ENCODE peak calls at places on chromosomes 1 and 21, in eight cellular contexts. One of them, this sample, is unnamed.

GRCh38 chr21:34333150-34333739 is 30.6 kb upstream of the KCNE2 start:
- DNase-seq in GM23338: no peak
- DNase-seq in HCT116: no peak
- DNase-seq in hepatocyte: no peak
- DNase-seq in neural progenitor cell: no peak
- DNase-seq in MM.1S: no peak
- DNase-seq in SK-N-SH: no peak
- DNase-seq in PC-3: no peak
- DNase-seq in this sample: no peak

GRCh38 chr1:7579016-7579415 is 192.1 kb upstream of the VAMP3 start:
- DNase-seq in GM23338: no peak
- DNase-seq in HCT116: no peak
- DNase-seq in hepatocyte: no peak
- DNase-seq in neural progenitor cell: no peak
- DNase-seq in MM.1S: no peak
- DNase-seq in SK-N-SH: no peak
- DNase-seq in PC-3: no peak
- DNase-seq in this sample: no peak

GRCh38 chr1:31665264-31665878 is 20.7 kb upstream of the PEF1 start:
- DNase-seq in GM23338: no peak
- DNase-seq in HCT116: no peak
- DNase-seq in hepatocyte: no peak
- DNase-seq in neural progenitor cell: no peak
- DNase-seq in MM.1S: no peak
- DNase-seq in SK-N-SH: no peak
- DNase-seq in PC-3: no peak
- DNase-seq in this sample: no peak

GRCh38 chr1:91769698-91770232 is 116.2 kb downstream of the TGFBR3 start:
- DNase-seq in GM23338: no peak
- DNase-seq in HCT116: no peak
- DNase-seq in hepatocyte: no peak
- DNase-seq in neural progenitor cell: no peak
- DNase-seq in MM.1S: no peak
- DNase-seq in SK-N-SH: no peak
- DNase-seq in PC-3: no peak
- DNase-seq in this sample: no peak

GRCh38 chr21:26487981-26488480 is 85.1 kb downstream of the CYYR1 start:
- DNase-seq in GM23338: no peak
- DNase-seq in HCT116: no peak
- DNase-seq in hepatocyte: no peak
- DNase-seq in neural progenitor cell: no peak
- DNase-seq in MM.1S: no peak
- DNase-seq in SK-N-SH: no peak
- DNase-seq in PC-3: no peak
- DNase-seq in this sample: no peak

GRCh38 chr1:85585845-85586244 is 5.3 kb downstream of the CCN1 start:
- DNase-seq in GM23338: no peak
- DNase-seq in HCT116: no peak
- DNase-seq in hepatocyte: no peak
- DNase-seq in neural progenitor cell: no peak
- DNase-seq in MM.1S: no peak
- DNase-seq in SK-N-SH: no peak
- DNase-seq in PC-3: peak
- DNase-seq in this sample: no peak

GRCh38 chr1:93661829-93662474 is 19.7 kb downstream of the BCAR3 start:
- DNase-seq in GM23338: no peak
- DNase-seq in HCT116: no peak
- DNase-seq in hepatocyte: peak
- DNase-seq in neural progenitor cell: no peak
- DNase-seq in MM.1S: no peak
- DNase-seq in SK-N-SH: no peak
- DNase-seq in PC-3: peak
- DNase-seq in this sample: no peak

GRCh38 chr1:20634594-20635084 is 1.4 kb downstream of the PINK1 start:
- DNase-seq in GM23338: peak
- DNase-seq in HCT116: no peak
- DNase-seq in hepatocyte: peak
- DNase-seq in neural progenitor cell: peak
- DNase-seq in MM.1S: no peak
- DNase-seq in SK-N-SH: peak
- DNase-seq in PC-3: peak
- DNase-seq in this sample: no peak

GRCh38 chr1:1169429-1170214 is 4.1 kb upstream of the TTLL10 start:
- DNase-seq in GM23338: no peak
- DNase-seq in HCT116: no peak
- DNase-seq in hepatocyte: no peak
- DNase-seq in neural progenitor cell: no peak
- DNase-seq in MM.1S: no peak
- DNase-seq in SK-N-SH: no peak
- DNase-seq in PC-3: no peak
- DNase-seq in this sample: no peak

GRCh38 chr1:97827887-97828286 is 92.9 kb downstream of the DPYD start:
- DNase-seq in GM23338: peak
- DNase-seq in HCT116: no peak
- DNase-seq in hepatocyte: no peak
- DNase-seq in neural progenitor cell: peak
- DNase-seq in MM.1S: no peak
- DNase-seq in SK-N-SH: no peak
- DNase-seq in PC-3: no peak
- DNase-seq in this sample: no peak

GRCh38 chr21:43726686-43727570 is 8.0 kb downstream of the PDXK start:
- DNase-seq in GM23338: no peak
- DNase-seq in HCT116: no peak
- DNase-seq in hepatocyte: no peak
- DNase-seq in neural progenitor cell: no peak
- DNase-seq in MM.1S: no peak
- DNase-seq in SK-N-SH: no peak
- DNase-seq in PC-3: no peak
- DNase-seq in this sample: no peak

GRCh38 chr1:171718216-171718615 is 23.6 kb downstream of the VAMP4 start:
- DNase-seq in GM23338: no peak
- DNase-seq in HCT116: no peak
- DNase-seq in hepatocyte: no peak
- DNase-seq in neural progenitor cell: no peak
- DNase-seq in MM.1S: no peak
- DNase-seq in SK-N-SH: no peak
- DNase-seq in PC-3: no peak
- DNase-seq in this sample: no peak

GRCh38 chr21:42561742-42562141 is 48.1 kb downstream of the SLC37A1 start:
- DNase-seq in GM23338: no peak
- DNase-seq in HCT116: no peak
- DNase-seq in hepatocyte: peak
- DNase-seq in neural progenitor cell: no peak
- DNase-seq in MM.1S: peak
- DNase-seq in SK-N-SH: no peak
- DNase-seq in PC-3: no peak
- DNase-seq in this sample: peak

GRCh38 chr1:115565789-115566188 is 76.0 kb upstream of the VANGL1 start:
- DNase-seq in GM23338: no peak
- DNase-seq in HCT116: no peak
- DNase-seq in hepatocyte: no peak
- DNase-seq in neural progenitor cell: no peak
- DNase-seq in MM.1S: no peak
- DNase-seq in SK-N-SH: no peak
- DNase-seq in PC-3: no peak
- DNase-seq in this sample: no peak

GRCh38 chr1:241808265-241808664 is 39.7 kb upstream of the EXO1 start:
- DNase-seq in GM23338: no peak
- DNase-seq in HCT116: no peak
- DNase-seq in hepatocyte: peak
- DNase-seq in neural progenitor cell: no peak
- DNase-seq in MM.1S: no peak
- DNase-seq in SK-N-SH: no peak
- DNase-seq in PC-3: no peak
- DNase-seq in this sample: no peak

GRCh38 chr1:55618203-55618602 is 403.0 kb upstream of the USP24 start:
- DNase-seq in GM23338: no peak
- DNase-seq in HCT116: no peak
- DNase-seq in hepatocyte: peak
- DNase-seq in neural progenitor cell: no peak
- DNase-seq in MM.1S: no peak
- DNase-seq in SK-N-SH: no peak
- DNase-seq in PC-3: no peak
- DNase-seq in this sample: no peak

GRCh38 chr1:156939786-156940334 is 19.4 kb downstream of the LRRC71 start:
- DNase-seq in GM23338: no peak
- DNase-seq in HCT116: no peak
- DNase-seq in hepatocyte: no peak
- DNase-seq in neural progenitor cell: no peak
- DNase-seq in MM.1S: no peak
- DNase-seq in SK-N-SH: no peak
- DNase-seq in PC-3: no peak
- DNase-seq in this sample: no peak

GRCh38 chr1:54336121-54336520 is 70.1 kb downstream of the SSBP3 start:
- DNase-seq in GM23338: no peak
- DNase-seq in HCT116: no peak
- DNase-seq in hepatocyte: no peak
- DNase-seq in neural progenitor cell: no peak
- DNase-seq in MM.1S: no peak
- DNase-seq in SK-N-SH: no peak
- DNase-seq in PC-3: no peak
- DNase-seq in this sample: no peak

GRCh38 chr1:17089496-17089895 is 29.8 kb downstream of the PADI2 start:
- DNase-seq in GM23338: no peak
- DNase-seq in HCT116: no peak
- DNase-seq in hepatocyte: no peak
- DNase-seq in neural progenitor cell: no peak
- DNase-seq in MM.1S: no peak
- DNase-seq in SK-N-SH: no peak
- DNase-seq in PC-3: no peak
- DNase-seq in this sample: no peak

GRCh38 chr1:66271904-66272254 is 262.1 kb upstream of the SGIP1 start:
- DNase-seq in GM23338: no peak
- DNase-seq in HCT116: no peak
- DNase-seq in hepatocyte: no peak
- DNase-seq in neural progenitor cell: no peak
- DNase-seq in MM.1S: no peak
- DNase-seq in SK-N-SH: peak
- DNase-seq in PC-3: peak
- DNase-seq in this sample: peak

GRCh38 chr1:115453666-115454065 is 115.6 kb upstream of the NGF start:
- DNase-seq in GM23338: no peak
- DNase-seq in HCT116: no peak
- DNase-seq in hepatocyte: no peak
- DNase-seq in neural progenitor cell: no peak
- DNase-seq in MM.1S: no peak
- DNase-seq in SK-N-SH: no peak
- DNase-seq in PC-3: no peak
- DNase-seq in this sample: no peak

GRCh38 chr1:178037510-178038253 is 56.2 kb upstream of the RASAL2 start:
- DNase-seq in GM23338: peak
- DNase-seq in HCT116: peak
- DNase-seq in hepatocyte: peak
- DNase-seq in neural progenitor cell: peak
- DNase-seq in MM.1S: peak
- DNase-seq in SK-N-SH: peak
- DNase-seq in PC-3: peak
- DNase-seq in this sample: no peak

GRCh38 chr1:12014141-12014981 is 4.9 kb upstream of the MIIP start:
- DNase-seq in GM23338: peak
- DNase-seq in HCT116: no peak
- DNase-seq in hepatocyte: no peak
- DNase-seq in neural progenitor cell: no peak
- DNase-seq in MM.1S: no peak
- DNase-seq in SK-N-SH: no peak
- DNase-seq in PC-3: no peak
- DNase-seq in this sample: no peak
- TF ChIP-seq CTCF in GM23338: peak
- TF ChIP-seq CTCF in HCT116: no peak
- TF ChIP-seq CTCF in hepatocyte: no peak
- TF ChIP-seq CTCF in neural progenitor cell: peak
- TF ChIP-seq CTCF in MM.1S: no peak
- TF ChIP-seq CTCF in SK-N-SH: peak
- TF ChIP-seq CTCF in PC-3: peak
- TF ChIP-seq CTCF in this sample: peak

GRCh38 chr1:188700116-188700515 is 1777.5 kb downstream of the BRINP3 start:
- DNase-seq in GM23338: no peak
- DNase-seq in HCT116: no peak
- DNase-seq in hepatocyte: no peak
- DNase-seq in neural progenitor cell: no peak
- DNase-seq in MM.1S: no peak
- DNase-seq in SK-N-SH: no peak
- DNase-seq in PC-3: peak
- DNase-seq in this sample: no peak
- TF ChIP-seq EZH2phosphoT487 in GM23338: no peak
- TF ChIP-seq EZH2phosphoT487 in HCT116: no peak
- TF ChIP-seq EZH2phosphoT487 in hepatocyte: no peak
- TF ChIP-seq EZH2phosphoT487 in neural progenitor cell: no peak
- TF ChIP-seq EZH2phosphoT487 in MM.1S: no peak
- TF ChIP-seq EZH2phosphoT487 in SK-N-SH: no peak
- TF ChIP-seq EZH2phosphoT487 in PC-3: no peak
- TF ChIP-seq EZH2phosphoT487 in this sample: no peak

DNA sequence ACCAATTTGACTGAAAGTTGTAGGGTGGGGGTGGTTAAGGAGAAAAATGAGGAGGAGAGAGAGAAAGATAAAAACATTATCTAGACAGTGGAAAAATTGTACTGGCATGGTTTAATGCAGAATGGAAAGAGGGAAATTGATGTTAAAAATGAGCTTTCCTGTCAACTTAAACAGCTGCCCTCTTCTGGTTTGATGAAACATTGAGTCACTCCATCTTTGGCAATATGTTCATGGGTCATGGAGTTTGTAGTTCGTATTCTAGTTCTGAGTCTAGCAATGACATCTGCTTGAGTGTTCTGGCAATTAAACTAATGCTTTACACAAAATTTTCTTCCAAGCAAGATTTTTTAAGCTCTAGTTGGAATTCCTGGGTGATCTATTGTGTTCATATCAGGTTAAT is 9.6 kb downstream of the ZNF648 start:
- DNase-seq in GM23338: no peak
- DNase-seq in HCT116: no peak
- DNase-seq in hepatocyte: no peak
- DNase-seq in neural progenitor cell: no peak
- DNase-seq in MM.1S: no peak
- DNase-seq in SK-N-SH: no peak
- DNase-seq in PC-3: no peak
- DNase-seq in this sample: no peak
- TF ChIP-seq CTCF in GM23338: peak
- TF ChIP-seq CTCF in HCT116: no peak
- TF ChIP-seq CTCF in hepatocyte: no peak
- TF ChIP-seq CTCF in neural progenitor cell: no peak
- TF ChIP-seq CTCF in MM.1S: peak
- TF ChIP-seq CTCF in SK-N-SH: no peak
- TF ChIP-seq CTCF in PC-3: no peak
- TF ChIP-seq CTCF in this sample: peak

DNA sequence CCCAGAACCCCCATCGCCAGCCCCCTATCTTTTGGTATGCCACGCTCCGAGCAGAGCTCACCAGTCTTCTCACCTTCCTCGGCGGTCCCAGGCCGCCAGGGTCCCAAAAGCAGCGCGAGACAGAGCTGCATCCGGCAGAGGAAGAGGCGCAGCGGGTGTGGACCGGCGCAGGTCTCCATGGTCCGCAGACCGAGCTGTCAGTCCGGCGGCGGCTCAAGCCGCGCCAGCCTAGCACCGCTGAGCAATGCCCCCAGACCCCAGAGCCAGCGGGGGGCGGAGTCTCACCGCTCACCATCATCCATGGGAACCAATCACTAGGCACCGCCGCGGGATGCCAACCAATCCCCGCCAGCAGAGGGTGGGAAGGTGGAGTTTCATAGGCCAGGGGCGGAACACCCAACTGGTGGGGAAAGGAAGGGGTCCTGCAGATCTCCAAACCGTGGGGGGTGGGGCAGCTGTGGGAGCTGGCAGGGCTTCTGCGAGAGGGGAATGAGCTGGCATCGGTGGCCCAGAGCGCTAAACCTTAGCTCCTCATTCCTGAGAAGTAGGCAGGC is at the start of gene EPHA10:
- DNase-seq in GM23338: peak
- DNase-seq in HCT116: no peak
- DNase-seq in hepatocyte: no peak
- DNase-seq in neural progenitor cell: peak
- DNase-seq in MM.1S: no peak
- DNase-seq in SK-N-SH: peak
- DNase-seq in PC-3: no peak
- DNase-seq in this sample: no peak
- TF ChIP-seq EZH2phosphoT487 in GM23338: no peak
- TF ChIP-seq EZH2phosphoT487 in HCT116: no peak
- TF ChIP-seq EZH2phosphoT487 in hepatocyte: no peak
- TF ChIP-seq EZH2phosphoT487 in neural progenitor cell: no peak
- TF ChIP-seq EZH2phosphoT487 in MM.1S: no peak
- TF ChIP-seq EZH2phosphoT487 in SK-N-SH: no peak
- TF ChIP-seq EZH2phosphoT487 in PC-3: no peak
- TF ChIP-seq EZH2phosphoT487 in this sample: no peak

This sample was measured in OCI-LY7.